ENCODE peak calls at places on chromosomes 2 and 18, in four cellular contexts. D, J, T and A are unnamed samples.

GRCh38 chr2:124035001-124035400 is 9.9 kb downstream of the CNTNAP5 start:
- DNase-seq in D (no peak), J (no peak), T (no peak), A (no peak)

GRCh38 chr2:44136186-44136585 is 32.5 kb upstream of the PPM1B start:
- DNase-seq in D (no peak), J (no peak), T (no peak), A (peak)

GRCh38 chr18:32213693-32214092 is 23.9 kb downstream of the MEP1B start:
- DNase-seq in D (no peak), J (no peak), T (no peak), A (no peak)

GRCh38 chr2:229931241-229931640 is 8.9 kb downstream of the FBXO36 start:
- DNase-seq in D (no peak), J (no peak), T (no peak), A (no peak)

GRCh38 chr2:120823551-120823950 is 87.9 kb downstream of the GLI2 start:
- DNase-seq in D (no peak), J (no peak), T (no peak), A (no peak)

GRCh38 chr2:38933653-38934052 is 44.0 kb downstream of the ARHGEF33 start:
- DNase-seq in D (peak), J (no peak), T (no peak), A (no peak)

GRCh38 chr2:231563378-231563961 is 29.2 kb upstream of the TEX44 start:
- DNase-seq in D (peak), J (peak), T (peak), A (peak)

GRCh38 chr18:41504316-41504715 is 450.7 kb upstream of the PIK3C3 start:
- DNase-seq in D (no peak), J (peak), T (no peak), A (no peak)

GRCh38 chr18:79617521-79618500 is 61.8 kb upstream of the CTDP1 start:
- DNase-seq in D (no peak), J (no peak), T (no peak), A (no peak)

GRCh38 chr2:100012575-100012974 is 129.8 kb downstream of the AFF3 start:
- DNase-seq in D (no peak), J (no peak), T (no peak), A (no peak)

GRCh38 chr2:70984576-70985282 is 6.3 kb downstream of the ANKRD53 start:
- DNase-seq in D (no peak), J (peak), T (peak), A (no peak)

GRCh38 chr2:68834737-68835136 is 36.5 kb downstream of the BMP10 start:
- DNase-seq in D (no peak), J (no peak), T (no peak), A (no peak)

GRCh38 chr2:15805772-15806171 is 134.6 kb upstream of the MYCN start:
- DNase-seq in D (no peak), J (no peak), T (no peak), A (no peak)

GRCh38 chr2:36371070-36371962 is 15.7 kb downstream of the CRIM1 start:
- DNase-seq in D (no peak), J (peak), T (no peak), A (peak)

GRCh38 chr18:32422978-32423740 is 47.5 kb downstream of the GAREM1 start:
- DNase-seq in D (no peak), J (no peak), T (no peak), A (no peak)

GRCh38 chr2:63649829-63650228 is 61.1 kb downstream of the MDH1 start:
- DNase-seq in D (no peak), J (no peak), T (no peak), A (no peak)

GRCh38 chr2:241033994-241034393 is 35.6 kb downstream of the SNED1 start:
- DNase-seq in D (no peak), J (no peak), T (peak), A (no peak)